ENCODE peak calls at places on chromosome 10, in four cellular contexts. Q is AG08395, Z is A549, R is C1 segment of cervical spinal cord. U is an unnamed sample.

GRCh38 chr10:79555354-79555753 is 4.9 kb downstream of the SFTPA2 start:
- DNase-seq in Q (no peak), Z (no peak), R (no peak), U (no peak)

GRCh38 chr10:47082055-47082784 is 171.0 kb downstream of the PTPN20 start:
- DNase-seq in Q (no peak), Z (no peak), R (no peak), U (no peak)

GRCh38 chr10:14386202-14386593 is 55.5 kb upstream of the FRMD4A start:
- DNase-seq in Q (peak), Z (no peak), R (no peak), U (peak)

GRCh38 chr10:49382826-49383225 is 13.1 kb downstream of the DRGX start:
- DNase-seq in Q (no peak), Z (no peak), R (no peak), U (no peak)

GRCh38 chr10:23344251-23344841 is at the start of gene C10orf67:
- DNase-seq in Q (no peak), Z (peak), R (peak), U (no peak)

GRCh38 chr10:119139464-119140067 is 25.9 kb downstream of the SFXN4 start:
- DNase-seq in Q (peak), Z (peak), R (no peak), U (peak)

GRCh38 chr10:22850541-22850940 is 77.3 kb upstream of the ARMC3 start:
- DNase-seq in Q (no peak), Z (no peak), R (no peak), U (no peak)

GRCh38 chr10:100886544-100886943 is 26.2 kb upstream of the SLF2 start:
- DNase-seq in Q (no peak), Z (no peak), R (no peak), U (no peak)

GRCh38 chr10:85857305-85857704 is 509.3 kb downstream of the GRID1 start:
- DNase-seq in Q (no peak), Z (no peak), R (no peak), U (no peak)

GRCh38 chr10:133421336-133422222 is 2.8 kb downstream of the SPRN start:
- DNase-seq in Q (no peak), Z (no peak), R (no peak), U (no peak)

GRCh38 chr10:104622598-104623209 is 18.4 kb upstream of the SORCS3 start:
- DNase-seq in Q (peak), Z (peak), R (no peak), U (peak)

GRCh38 chr10:6379015-6379776 is 176.5 kb downstream of the PFKFB3 start:
- DNase-seq in Q (no peak), Z (no peak), R (no peak), U (no peak)

GRCh38 chr10:129970404-129971364 is 6.6 kb upstream of the EBF3 start:
- DNase-seq in Q (no peak), Z (no peak), R (no peak), U (no peak)

GRCh38 chr10:24983946-24984345 is 31.5 kb upstream of the PRTFDC1 start:
- DNase-seq in Q (no peak), Z (no peak), R (no peak), U (no peak)